ENCODE peak calls at places on chromosomes 12 and 14, in eight cellular contexts. I is midbrain, M is GM04503, D is NCI-H2081, P is tibial artery, T is M059J, G is epithelial cell of esophagus, A is NCI-H1092. R is an unnamed sample.

GRCh38 chr12:14256555-14257169 is 108.8 kb upstream of the ATF7IP start:
- DNase-seq in I (peak; percentile 62), M (peak; percentile 36), D (peak; percentile 59), P (peak; percentile 86), T (peak; percentile 84), G (peak; percentile 84), A (peak; percentile 53), R (peak; percentile 92)

GRCh38 chr12:12467222-12467621 is 95.4 kb downstream of the DUSP16 start:
- DNase-seq in I (no peak), M (no peak), D (no peak), P (no peak), T (no peak), G (no peak), A (no peak), R (no peak)

GRCh38 chr12:70733385-70733784 is 96.2 kb upstream of the PTPRB start:
- DNase-seq in I (peak; percentile 80), M (peak; percentile 23), D (peak; percentile 72), P (no peak), T (peak; percentile 75), G (peak; percentile 78), A (peak; percentile 64), R (peak; percentile 79)

GRCh38 chr12:120032242-120032641 is 43.2 kb downstream of the BICDL1 start:
- DNase-seq in I (no peak), M (no peak), D (no peak), P (no peak), T (no peak), G (no peak), A (no peak), R (no peak)

GRCh38 chr14:23063601-23064000 is 6.3 kb upstream of the CDH24 start:
- DNase-seq in I (no peak), M (no peak), D (no peak), P (no peak), T (no peak), G (peak; percentile 36), A (no peak), R (no peak)

GRCh38 chr14:80475074-80475473 is 263.8 kb upstream of the DIO2 start:
- DNase-seq in I (no peak), M (peak; percentile 29), D (no peak), P (no peak), T (peak; percentile 75), G (peak; percentile 5), A (no peak), R (peak; percentile 76)

GRCh38 chr14:24806061-24806678 is 172.2 kb upstream of the GZMB start:
- DNase-seq in I (peak; percentile 48), M (no peak), D (peak; percentile 20), P (no peak), T (peak; percentile 12), G (peak; percentile 71), A (peak; percentile 20), R (peak; percentile 64)

GRCh38 chr14:94028450-94028826 is 2.3 kb downstream of the OTUB2 start:
- DNase-seq in I (no peak), M (no peak), D (peak; percentile 5), P (no peak), T (peak; percentile 77), G (peak; percentile 78), A (no peak), R (no peak)

GRCh38 chr14:28754209-28754985 is 12.2 kb upstream of the FOXG1 start:
- DNase-seq in I (peak; percentile 54), M (no peak), D (peak; percentile 75), P (no peak), T (peak; percentile 79), G (peak; percentile 60), A (peak; percentile 61), R (peak; percentile 71)

GRCh38 chr14:57362356-57362755 is 28.0 kb upstream of the NAA30 start:
- DNase-seq in I (no peak), M (no peak), D (no peak), P (no peak), T (peak; percentile 55), G (no peak), A (no peak), R (no peak)

GRCh38 chr14:79279645-79280399 is 931.5 kb downstream of the DIO2 start:
- DNase-seq in I (no peak), M (no peak), D (no peak), P (no peak), T (peak; percentile 39), G (peak; percentile 9), A (no peak), R (peak; percentile 12)

GRCh38 chr14:46999661-47000060 is 348.1 kb upstream of the RPL10L start:
- DNase-seq in I (no peak), M (no peak), D (no peak), P (no peak), T (no peak), G (peak; percentile 89), A (no peak), R (no peak)

GRCh38 chr14:29993148-29993547 is 65.5 kb upstream of the PRKD1 start:
- DNase-seq in I (no peak), M (no peak), D (no peak), P (no peak), T (no peak), G (no peak), A (no peak), R (no peak)

GRCh38 chr14:68911594-68912227 is 67.4 kb downstream of the ACTN1 start:
- DNase-seq in I (peak; percentile 62), M (no peak), D (peak; percentile 76), P (peak; percentile 86), T (peak; percentile 62), G (peak; percentile 74), A (peak; percentile 77), R (peak; percentile 83)

GRCh38 chr14:60509438-60510253 is 700 bp downstream of the SIX6 start:
- DNase-seq in I (no peak), M (no peak), D (peak; percentile 43), P (peak; percentile 60), T (no peak), G (no peak), A (no peak), R (no peak)

GRCh38 chr12:77120695-77121094 is 55.3 kb upstream of the E2F7 start:
- DNase-seq in I (no peak), M (no peak), D (no peak), P (no peak), T (peak; percentile 75), G (peak; percentile 54), A (no peak), R (peak; percentile 83)

GRCh38 chr12:91181053-91181452 is 1.6 kb downstream of the DCN start:
- DNase-seq in I (no peak), M (no peak), D (no peak), P (no peak), T (no peak), G (no peak), A (no peak), R (peak; percentile 18)

GRCh38 chr14:71739273-71739990 is 192.8 kb upstream of the RGS6 start:
- DNase-seq in I (no peak), M (no peak), D (no peak), P (no peak), T (peak; percentile 44), G (peak; percentile 86), A (no peak), R (peak; percentile 40)

GRCh38 chr14:102140027-102140749 is 491 bp downstream of the WDR20 start:
- DNase-seq in I (peak; percentile 21), M (no peak), D (peak; percentile 21), P (no peak), T (peak; percentile 48), G (peak; percentile 55), A (no peak), R (peak; percentile 69)

GRCh38 chr12:130970165-130970907 is 16.6 kb downstream of the ADGRD1 start:
- DNase-seq in I (no peak), M (no peak), D (no peak), P (no peak), T (no peak), G (no peak), A (no peak), R (no peak)

GRCh38 chr14:94682061-94682516 is 69.9 kb downstream of the SERPINA3 start:
- DNase-seq in I (no peak), M (no peak), D (no peak), P (peak; percentile 43), T (no peak), G (no peak), A (no peak), R (no peak)

GRCh38 chr12:84551373-84551772 is 361.2 kb downstream of the SLC6A15 start:
- DNase-seq in I (no peak), M (no peak), D (no peak), P (no peak), T (no peak), G (no peak), A (no peak), R (no peak)

GRCh38 chr14:56195727-56196126 is 77.5 kb downstream of the PELI2 start:
- DNase-seq in I (no peak), M (no peak), D (peak; percentile 55), P (no peak), T (peak; percentile 73), G (no peak), A (peak; percentile 60), R (peak; percentile 14)

GRCh38 chr14:34243401-34243800 is 218.6 kb downstream of the SPTSSA start:
- DNase-seq in I (no peak), M (no peak), D (no peak), P (no peak), T (no peak), G (no peak), A (no peak), R (no peak)

GRCh38 chr14:38723954-38724353 is 379.1 kb downstream of the SEC23A start:
- DNase-seq in I (no peak), M (no peak), D (no peak), P (no peak), T (no peak), G (no peak), A (no peak), R (no peak)

GRCh38 chr12:18462437-18462836 is 201.1 kb downstream of the PIK3C2G start:
- DNase-seq in I (no peak), M (peak; percentile 87), D (no peak), P (no peak), T (peak; percentile 61), G (peak; percentile 27), A (no peak), R (peak; percentile 83)

GRCh38 chr12:92861381-92861780 is 67.7 kb downstream of the EEA1 start:
- DNase-seq in I (no peak), M (no peak), D (no peak), P (no peak), T (no peak), G (no peak), A (no peak), R (no peak)

GRCh38 chr12:104215638-104216297 is at the start of gene TXNRD1:
- DNase-seq in I (peak; percentile 48), M (no peak), D (no peak), P (peak; percentile 90), T (peak; percentile 68), G (peak; percentile 83), A (peak; percentile 7), R (peak; percentile 92)

GRCh38 chr12:105485926-105486325 is 155.4 kb downstream of the C12orf75 start:
- DNase-seq in I (no peak), M (no peak), D (no peak), P (no peak), T (no peak), G (no peak), A (no peak), R (peak; percentile 44)

R was measured in GM23248.